ENCODE peak calls at places on chromosomes 11 and 22, in ten cellular contexts. One of them, this sample, is unnamed.

GRCh38 chr11:41309716-41310115 is 149.7 kb downstream of the LRRC4C start:
- DNase-seq in tibial nerve: no peak
- DNase-seq in PC-9: no peak
- DNase-seq in neural progenitor cell: peak
- DNase-seq in astrocyte of the cerebellum: no peak
- DNase-seq in stomach: no peak
- DNase-seq in choroid plexus epithelial cell: no peak
- DNase-seq in BE2C: no peak
- DNase-seq in AG09309: no peak
- DNase-seq in HCT116: no peak
- DNase-seq in this sample: no peak

GRCh38 chr11:102573851-102574250 is 43.3 kb upstream of the MMP7 start:
- DNase-seq in AG09309: no peak
- DNase-seq in HCT116: no peak
- DNase-seq in stomach: no peak
- DNase-seq in choroid plexus epithelial cell: no peak
- DNase-seq in BE2C: no peak
- DNase-seq in neural progenitor cell: no peak
- DNase-seq in tibial nerve: no peak
- DNase-seq in PC-9: no peak
- DNase-seq in astrocyte of the cerebellum: peak
- DNase-seq in this sample: no peak

GRCh38 chr22:38176170-38176741 is 5.4 kb downstream of the PLA2G6 start:
- DNase-seq in AG09309: peak
- DNase-seq in stomach: peak
- DNase-seq in HCT116: no peak
- DNase-seq in PC-9: no peak
- DNase-seq in neural progenitor cell: no peak
- DNase-seq in astrocyte of the cerebellum: peak
- DNase-seq in BE2C: peak
- DNase-seq in tibial nerve: peak
- DNase-seq in choroid plexus epithelial cell: peak
- DNase-seq in this sample: peak

GRCh38 chr11:35138949-35139881 is at the start of gene CD44:
- DNase-seq in neural progenitor cell: peak
- DNase-seq in astrocyte of the cerebellum: peak
- DNase-seq in AG09309: peak
- DNase-seq in HCT116: peak
- DNase-seq in PC-9: peak
- DNase-seq in tibial nerve: peak
- DNase-seq in stomach: peak
- DNase-seq in BE2C: peak
- DNase-seq in choroid plexus epithelial cell: peak
- DNase-seq in this sample: peak

GRCh38 chr11:126993599-126993998 is 7.0 kb downstream of the KIRREL3 start:
- DNase-seq in tibial nerve: no peak
- DNase-seq in stomach: no peak
- DNase-seq in PC-9: no peak
- DNase-seq in choroid plexus epithelial cell: no peak
- DNase-seq in neural progenitor cell: no peak
- DNase-seq in AG09309: no peak
- DNase-seq in HCT116: no peak
- DNase-seq in astrocyte of the cerebellum: no peak
- DNase-seq in BE2C: no peak
- DNase-seq in this sample: no peak

GRCh38 chr22:34416321-34416900 is 496.1 kb upstream of the LARGE1 start:
- DNase-seq in HCT116: no peak
- DNase-seq in BE2C: no peak
- DNase-seq in neural progenitor cell: peak
- DNase-seq in choroid plexus epithelial cell: no peak
- DNase-seq in astrocyte of the cerebellum: no peak
- DNase-seq in AG09309: no peak
- DNase-seq in PC-9: no peak
- DNase-seq in tibial nerve: no peak
- DNase-seq in stomach: no peak
- DNase-seq in this sample: no peak

GRCh38 chr11:76166314-76166713 is 40.0 kb downstream of the WNT11 start:
- DNase-seq in tibial nerve: no peak
- DNase-seq in PC-9: no peak
- DNase-seq in stomach: no peak
- DNase-seq in astrocyte of the cerebellum: no peak
- DNase-seq in HCT116: no peak
- DNase-seq in BE2C: no peak
- DNase-seq in choroid plexus epithelial cell: no peak
- DNase-seq in AG09309: no peak
- DNase-seq in neural progenitor cell: no peak
- DNase-seq in this sample: no peak

GRCh38 chr22:39526736-39527171 is 5.8 kb downstream of the RPS19BP1 start:
- DNase-seq in BE2C: no peak
- DNase-seq in PC-9: no peak
- DNase-seq in AG09309: no peak
- DNase-seq in tibial nerve: no peak
- DNase-seq in HCT116: no peak
- DNase-seq in choroid plexus epithelial cell: no peak
- DNase-seq in astrocyte of the cerebellum: no peak
- DNase-seq in stomach: no peak
- DNase-seq in neural progenitor cell: peak
- DNase-seq in this sample: no peak

GRCh38 chr11:93623179-93623578 is 38.3 kb upstream of the CEP295 start:
- DNase-seq in stomach: no peak
- DNase-seq in PC-9: peak
- DNase-seq in BE2C: peak
- DNase-seq in astrocyte of the cerebellum: no peak
- DNase-seq in AG09309: no peak
- DNase-seq in tibial nerve: no peak
- DNase-seq in neural progenitor cell: peak
- DNase-seq in HCT116: no peak
- DNase-seq in choroid plexus epithelial cell: peak
- DNase-seq in this sample: no peak

GRCh38 chr11:93623938-93624337 is 37.5 kb upstream of the CEP295 start:
- DNase-seq in astrocyte of the cerebellum: no peak
- DNase-seq in tibial nerve: no peak
- DNase-seq in PC-9: no peak
- DNase-seq in BE2C: no peak
- DNase-seq in HCT116: no peak
- DNase-seq in AG09309: no peak
- DNase-seq in stomach: no peak
- DNase-seq in choroid plexus epithelial cell: no peak
- DNase-seq in neural progenitor cell: no peak
- DNase-seq in this sample: no peak

GRCh38 chr11:93626038-93626437 is 35.4 kb upstream of the CEP295 start:
- DNase-seq in stomach: no peak
- DNase-seq in HCT116: no peak
- DNase-seq in BE2C: no peak
- DNase-seq in astrocyte of the cerebellum: no peak
- DNase-seq in tibial nerve: no peak
- DNase-seq in AG09309: no peak
- DNase-seq in choroid plexus epithelial cell: no peak
- DNase-seq in PC-9: no peak
- DNase-seq in neural progenitor cell: no peak
- DNase-seq in this sample: no peak

GRCh38 chr11:93622043-93622442 is 39.4 kb upstream of the CEP295 start:
- DNase-seq in astrocyte of the cerebellum: no peak
- DNase-seq in stomach: no peak
- DNase-seq in tibial nerve: no peak
- DNase-seq in choroid plexus epithelial cell: peak
- DNase-seq in BE2C: no peak
- DNase-seq in neural progenitor cell: no peak
- DNase-seq in AG09309: no peak
- DNase-seq in PC-9: no peak
- DNase-seq in HCT116: no peak
- DNase-seq in this sample: no peak
- TF ChIP-seq CTCF in astrocyte of the cerebellum: no peak
- TF ChIP-seq CTCF in stomach: peak
- TF ChIP-seq CTCF in tibial nerve: no peak
- TF ChIP-seq CTCF in choroid plexus epithelial cell: peak
- TF ChIP-seq CTCF in BE2C: peak
- TF ChIP-seq CTCF in neural progenitor cell: peak
- TF ChIP-seq CTCF in AG09309: peak
- TF ChIP-seq CTCF in PC-9: no peak
- TF ChIP-seq CTCF in HCT116: no peak
- TF ChIP-seq CTCF in this sample: no peak

DNA sequence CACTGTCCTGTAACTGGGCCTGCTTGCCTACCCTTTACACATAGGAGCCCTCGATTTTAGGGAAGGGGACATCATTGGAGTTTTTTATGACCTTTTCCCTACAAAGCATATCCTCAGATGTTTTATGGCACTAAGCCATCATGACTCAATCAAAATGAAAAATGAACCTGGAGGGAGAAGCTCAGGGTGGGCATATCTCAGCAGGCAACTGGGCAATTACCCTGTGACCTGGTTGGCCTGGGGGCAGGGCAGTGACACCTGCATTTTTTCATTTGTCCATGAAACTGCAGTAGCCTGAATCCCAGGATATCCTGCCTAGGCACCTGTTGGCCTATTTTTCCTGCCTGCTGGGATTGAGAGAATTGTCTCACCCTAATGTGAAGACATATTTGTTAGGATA is 45.2 kb upstream of the BLID start:
- DNase-seq in neural progenitor cell: no peak
- DNase-seq in AG09309: no peak
- DNase-seq in astrocyte of the cerebellum: no peak
- DNase-seq in stomach: no peak
- DNase-seq in BE2C: no peak
- DNase-seq in PC-9: no peak
- DNase-seq in choroid plexus epithelial cell: no peak
- DNase-seq in HCT116: no peak
- DNase-seq in tibial nerve: no peak
- DNase-seq in this sample: no peak
- H3K4me3 ChIP-seq in neural progenitor cell: no peak
- H3K4me3 ChIP-seq in AG09309: no peak
- H3K4me3 ChIP-seq in astrocyte of the cerebellum: no peak
- H3K4me3 ChIP-seq in stomach: no peak
- H3K4me3 ChIP-seq in BE2C: no peak
- H3K4me3 ChIP-seq in PC-9: no peak
- H3K4me3 ChIP-seq in choroid plexus epithelial cell: no peak
- H3K4me3 ChIP-seq in HCT116: no peak
- H3K4me3 ChIP-seq in tibial nerve: no peak
- H3K4me3 ChIP-seq in this sample: no peak

DNA sequence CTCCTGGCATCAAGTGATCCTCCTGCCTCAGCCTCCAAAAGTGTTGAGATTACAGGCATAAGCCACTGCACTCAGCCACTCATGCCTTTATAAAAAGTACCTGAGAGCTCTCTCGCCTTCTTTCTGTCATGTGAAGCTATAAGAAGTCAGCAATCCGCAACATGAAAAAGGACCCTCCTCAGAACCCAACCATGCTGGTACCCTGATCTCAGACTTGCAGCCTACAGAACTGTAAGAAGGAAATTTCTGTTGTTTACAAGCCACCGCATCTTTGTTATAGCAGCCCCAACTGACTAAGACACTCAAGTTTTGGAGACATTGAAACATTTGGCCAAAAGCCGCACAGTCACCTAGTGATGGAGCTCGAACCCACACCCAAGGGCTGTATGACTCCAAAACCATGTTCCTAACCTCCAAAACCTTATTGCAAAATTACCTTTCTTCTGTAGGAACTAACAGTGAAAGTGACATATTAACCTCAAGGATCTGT is 8.9 kb downstream of the PACSIN2 start:
- DNase-seq in astrocyte of the cerebellum: no peak
- DNase-seq in PC-9: no peak
- DNase-seq in neural progenitor cell: no peak
- DNase-seq in BE2C: no peak
- DNase-seq in AG09309: no peak
- DNase-seq in tibial nerve: no peak
- DNase-seq in choroid plexus epithelial cell: no peak
- DNase-seq in HCT116: no peak
- DNase-seq in stomach: no peak
- DNase-seq in this sample: no peak
- TF ChIP-seq CTCF in astrocyte of the cerebellum: no peak
- TF ChIP-seq CTCF in PC-9: no peak
- TF ChIP-seq CTCF in neural progenitor cell: no peak
- TF ChIP-seq CTCF in BE2C: no peak
- TF ChIP-seq CTCF in AG09309: no peak
- TF ChIP-seq CTCF in tibial nerve: no peak
- TF ChIP-seq CTCF in choroid plexus epithelial cell: no peak
- TF ChIP-seq CTCF in HCT116: no peak
- TF ChIP-seq CTCF in stomach: no peak
- TF ChIP-seq CTCF in this sample: no peak

GRCh38 chr11:69644071-69644961 is 3.4 kb downstream of the CCND1 start:
- DNase-seq in BE2C: peak
- DNase-seq in HCT116: no peak
- DNase-seq in neural progenitor cell: no peak
- DNase-seq in AG09309: peak
- DNase-seq in PC-9: peak
- DNase-seq in stomach: peak
- DNase-seq in astrocyte of the cerebellum: peak
- DNase-seq in choroid plexus epithelial cell: peak
- DNase-seq in tibial nerve: peak
- DNase-seq in this sample: peak
- H3K4me3 ChIP-seq in BE2C: peak
- H3K4me3 ChIP-seq in HCT116: peak
- H3K4me3 ChIP-seq in neural progenitor cell: no peak
- H3K4me3 ChIP-seq in AG09309: peak
- H3K4me3 ChIP-seq in PC-9: peak
- H3K4me3 ChIP-seq in stomach: peak
- H3K4me3 ChIP-seq in astrocyte of the cerebellum: peak
- H3K4me3 ChIP-seq in choroid plexus epithelial cell: peak
- H3K4me3 ChIP-seq in tibial nerve: no peak
- H3K4me3 ChIP-seq in this sample: peak

This sample was measured in astrocyte of the spinal cord.